ENCODE peak calls at places on chromosomes 3 and 15, in six cellular contexts. One of them, this sample, is unnamed.

GRCh38 chr3:186492594-186492993 is 51.6 kb downstream of the CRYGS start:
- DNase-seq in neuronal stem cell: no peak
- DNase-seq in mesenchymal stem cell: no peak
- DNase-seq in IMR-90: no peak
- DNase-seq in mesendoderm: no peak
- DNase-seq in H1: no peak
- DNase-seq in this sample: no peak

GRCh38 chr3:43699864-43700263 is 9.1 kb downstream of the ABHD5 start:
- DNase-seq in neuronal stem cell: no peak
- DNase-seq in mesenchymal stem cell: no peak
- DNase-seq in IMR-90: peak
- DNase-seq in mesendoderm: peak
- DNase-seq in H1: no peak
- DNase-seq in this sample: no peak

GRCh38 chr3:139935071-139935865 is at the start of gene CLSTN2:
- DNase-seq in neuronal stem cell: peak
- DNase-seq in mesenchymal stem cell: peak
- DNase-seq in IMR-90: no peak
- DNase-seq in mesendoderm: peak
- DNase-seq in H1: no peak
- DNase-seq in this sample: peak

GRCh38 chr15:76078285-76078863 is 18.6 kb downstream of the TMEM266 start:
- DNase-seq in neuronal stem cell: no peak
- DNase-seq in mesenchymal stem cell: no peak
- DNase-seq in IMR-90: no peak
- DNase-seq in mesendoderm: no peak
- DNase-seq in H1: no peak
- DNase-seq in this sample: no peak

GRCh38 chr3:99131876-99132275 is 230.4 kb upstream of the DCBLD2 start:
- DNase-seq in neuronal stem cell: no peak
- DNase-seq in mesenchymal stem cell: peak
- DNase-seq in IMR-90: no peak
- DNase-seq in mesendoderm: no peak
- DNase-seq in H1: no peak
- DNase-seq in this sample: no peak

GRCh38 chr15:65058394-65059368 is 9.1 kb downstream of the RASL12 start:
- DNase-seq in neuronal stem cell: no peak
- DNase-seq in mesenchymal stem cell: no peak
- DNase-seq in IMR-90: no peak
- DNase-seq in mesendoderm: no peak
- DNase-seq in H1: no peak
- DNase-seq in this sample: no peak

GRCh38 chr15:85607842-85608241 is 186.9 kb downstream of the KLHL25 start:
- DNase-seq in neuronal stem cell: no peak
- DNase-seq in mesenchymal stem cell: peak
- DNase-seq in IMR-90: peak
- DNase-seq in mesendoderm: no peak
- DNase-seq in H1: no peak
- DNase-seq in this sample: no peak

GRCh38 chr15:39506146-39506545 is 74.7 kb upstream of the THBS1 start:
- DNase-seq in neuronal stem cell: no peak
- DNase-seq in mesenchymal stem cell: peak
- DNase-seq in IMR-90: peak
- DNase-seq in mesendoderm: no peak
- DNase-seq in H1: no peak
- DNase-seq in this sample: no peak

GRCh38 chr3:188052229-188052965 is 101.6 kb upstream of the LPP start:
- DNase-seq in neuronal stem cell: peak
- DNase-seq in mesenchymal stem cell: no peak
- DNase-seq in IMR-90: peak
- DNase-seq in mesendoderm: peak
- DNase-seq in H1: peak
- DNase-seq in this sample: peak

GRCh38 chr3:189563841-189564563 is 67.2 kb upstream of the TP63 start:
- DNase-seq in neuronal stem cell: no peak
- DNase-seq in mesenchymal stem cell: peak
- DNase-seq in IMR-90: peak
- DNase-seq in mesendoderm: no peak
- DNase-seq in H1: no peak
- DNase-seq in this sample: no peak

GRCh38 chr3:142053835-142054234 is 95.5 kb downstream of the TFDP2 start:
- DNase-seq in neuronal stem cell: no peak
- DNase-seq in mesenchymal stem cell: no peak
- DNase-seq in IMR-90: no peak
- DNase-seq in mesendoderm: no peak
- DNase-seq in H1: no peak
- DNase-seq in this sample: no peak

GRCh38 chr3:137988152-137988551 is 21.8 kb upstream of the CLDN18 start:
- DNase-seq in neuronal stem cell: no peak
- DNase-seq in mesenchymal stem cell: no peak
- DNase-seq in IMR-90: no peak
- DNase-seq in mesendoderm: no peak
- DNase-seq in H1: no peak
- DNase-seq in this sample: no peak

GRCh38 chr3:164748626-164749025 is 329.7 kb downstream of the SI start:
- DNase-seq in neuronal stem cell: no peak
- DNase-seq in mesenchymal stem cell: peak
- DNase-seq in IMR-90: no peak
- DNase-seq in mesendoderm: no peak
- DNase-seq in H1: no peak
- DNase-seq in this sample: no peak

GRCh38 chr3:188631291-188632010 is 477.5 kb downstream of the LPP start:
- DNase-seq in neuronal stem cell: no peak
- DNase-seq in mesenchymal stem cell: peak
- DNase-seq in IMR-90: peak
- DNase-seq in mesendoderm: peak
- DNase-seq in H1: no peak
- DNase-seq in this sample: no peak

GRCh38 chr3:195109098-195109657 is 161.8 kb downstream of the XXYLT1 start:
- DNase-seq in neuronal stem cell: no peak
- DNase-seq in mesenchymal stem cell: no peak
- DNase-seq in IMR-90: no peak
- DNase-seq in mesendoderm: no peak
- DNase-seq in H1: no peak
- DNase-seq in this sample: no peak

GRCh38 chr3:150251654-150252053 is 156.4 kb upstream of the TSC22D2 start:
- DNase-seq in neuronal stem cell: no peak
- DNase-seq in mesenchymal stem cell: peak
- DNase-seq in IMR-90: peak
- DNase-seq in mesendoderm: no peak
- DNase-seq in H1: no peak
- DNase-seq in this sample: no peak

GRCh38 chr3:72567976-72568560 is 280.2 kb downstream of the SHQ1 start:
- DNase-seq in neuronal stem cell: no peak
- DNase-seq in mesenchymal stem cell: no peak
- DNase-seq in IMR-90: no peak
- DNase-seq in mesendoderm: no peak
- DNase-seq in H1: no peak
- DNase-seq in this sample: no peak

GRCh38 chr3:158110658-158111018 is 749 bp downstream of the RSRC1 start:
- DNase-seq in neuronal stem cell: no peak
- DNase-seq in mesenchymal stem cell: no peak
- DNase-seq in IMR-90: no peak
- DNase-seq in mesendoderm: no peak
- DNase-seq in H1: no peak
- DNase-seq in this sample: no peak

GRCh38 chr3:158111861-158112260 is 2.0 kb downstream of the RSRC1 start:
- DNase-seq in neuronal stem cell: no peak
- DNase-seq in mesenchymal stem cell: no peak
- DNase-seq in IMR-90: no peak
- DNase-seq in mesendoderm: no peak
- DNase-seq in H1: no peak
- DNase-seq in this sample: no peak

GRCh38 chr3:158109295-158109803 is 540 bp upstream of the RSRC1 start:
- DNase-seq in neuronal stem cell: no peak
- DNase-seq in mesenchymal stem cell: no peak
- DNase-seq in IMR-90: no peak
- DNase-seq in mesendoderm: no peak
- DNase-seq in H1: no peak
- DNase-seq in this sample: no peak

GRCh38 chr3:158108596-158108995 is 1.3 kb upstream of the RSRC1 start:
- DNase-seq in neuronal stem cell: no peak
- DNase-seq in mesenchymal stem cell: no peak
- DNase-seq in IMR-90: no peak
- DNase-seq in mesendoderm: no peak
- DNase-seq in H1: no peak
- DNase-seq in this sample: no peak

DNA sequence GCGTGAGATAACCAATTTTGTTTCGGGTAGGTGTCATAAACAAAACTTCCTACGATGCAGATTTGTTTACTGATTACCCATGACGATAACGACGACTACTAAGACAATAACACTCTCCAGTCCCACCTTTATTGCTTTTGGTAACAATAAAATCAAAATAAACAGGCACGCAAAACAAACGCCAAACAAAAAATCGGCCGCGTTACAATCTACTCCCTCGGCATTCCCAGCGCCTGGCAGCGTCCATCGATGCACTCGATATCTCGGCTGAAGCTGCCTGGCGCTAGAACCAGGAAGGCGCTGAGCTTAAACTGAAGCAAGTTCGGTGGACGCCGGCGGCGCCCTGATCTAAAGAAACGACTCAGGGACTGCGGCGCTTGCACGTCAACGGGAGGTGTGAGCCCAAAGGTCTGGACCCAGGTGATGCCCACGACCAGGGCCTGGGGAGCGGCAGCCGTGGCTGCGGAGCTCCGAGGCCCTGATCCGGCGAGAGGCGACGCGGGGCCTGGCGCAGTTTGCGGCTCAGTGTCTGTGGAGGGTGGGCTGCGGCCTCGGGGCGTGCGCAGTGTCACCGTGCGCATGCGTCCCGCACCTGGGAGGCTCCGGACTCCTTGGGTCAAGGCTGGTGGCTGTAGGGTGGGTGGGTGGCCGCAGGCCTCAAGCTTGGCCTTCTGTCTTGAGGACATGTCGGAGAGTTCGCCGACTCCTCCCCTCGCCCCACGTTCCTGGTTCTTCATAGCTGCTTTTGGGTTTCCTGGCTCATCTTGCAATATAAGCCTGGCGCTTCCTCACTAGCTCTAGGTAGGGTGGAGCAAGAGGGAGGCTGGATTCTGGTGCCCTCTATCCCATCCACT is at the start of gene RSRC1:
- DNase-seq in neuronal stem cell: no peak
- DNase-seq in mesenchymal stem cell: peak
- DNase-seq in IMR-90: peak
- DNase-seq in mesendoderm: peak
- DNase-seq in H1: no peak
- DNase-seq in this sample: peak
- H4K8ac ChIP-seq in neuronal stem cell: peak
- H4K8ac ChIP-seq in mesenchymal stem cell: peak
- H4K8ac ChIP-seq in IMR-90: peak
- H4K8ac ChIP-seq in mesendoderm: no peak
- H4K8ac ChIP-seq in H1: peak
- H4K8ac ChIP-seq in this sample: no peak

GRCh38 chr3:130918328-130918727 is 24.4 kb downstream of the ATP2C1 start:
- DNase-seq in neuronal stem cell: no peak
- DNase-seq in mesenchymal stem cell: no peak
- DNase-seq in IMR-90: no peak
- DNase-seq in mesendoderm: no peak
- DNase-seq in H1: no peak
- DNase-seq in this sample: no peak
- H2BK15ac ChIP-seq in neuronal stem cell: no peak
- H2BK15ac ChIP-seq in mesenchymal stem cell: no peak
- H2BK15ac ChIP-seq in IMR-90: no peak
- H2BK15ac ChIP-seq in mesendoderm: no peak
- H2BK15ac ChIP-seq in H1: no peak
- H2BK15ac ChIP-seq in this sample: no peak

GRCh38 chr3:140941434-140942220 is at the start of gene SLC25A36:
- DNase-seq in neuronal stem cell: peak
- DNase-seq in mesenchymal stem cell: peak
- DNase-seq in IMR-90: peak
- DNase-seq in mesendoderm: peak
- DNase-seq in H1: peak
- DNase-seq in this sample: peak

GRCh38 chr3:140941090-140941433 is 574 bp upstream of the SLC25A36 start:
- DNase-seq in neuronal stem cell: no peak
- DNase-seq in mesenchymal stem cell: no peak
- DNase-seq in IMR-90: no peak
- DNase-seq in mesendoderm: no peak
- DNase-seq in H1: no peak
- DNase-seq in this sample: no peak

GRCh38 chr3:140943781-140944547 is 2.3 kb downstream of the SLC25A36 start:
- DNase-seq in neuronal stem cell: no peak
- DNase-seq in mesenchymal stem cell: no peak
- DNase-seq in IMR-90: no peak
- DNase-seq in mesendoderm: no peak
- DNase-seq in H1: no peak
- DNase-seq in this sample: no peak

DNA sequence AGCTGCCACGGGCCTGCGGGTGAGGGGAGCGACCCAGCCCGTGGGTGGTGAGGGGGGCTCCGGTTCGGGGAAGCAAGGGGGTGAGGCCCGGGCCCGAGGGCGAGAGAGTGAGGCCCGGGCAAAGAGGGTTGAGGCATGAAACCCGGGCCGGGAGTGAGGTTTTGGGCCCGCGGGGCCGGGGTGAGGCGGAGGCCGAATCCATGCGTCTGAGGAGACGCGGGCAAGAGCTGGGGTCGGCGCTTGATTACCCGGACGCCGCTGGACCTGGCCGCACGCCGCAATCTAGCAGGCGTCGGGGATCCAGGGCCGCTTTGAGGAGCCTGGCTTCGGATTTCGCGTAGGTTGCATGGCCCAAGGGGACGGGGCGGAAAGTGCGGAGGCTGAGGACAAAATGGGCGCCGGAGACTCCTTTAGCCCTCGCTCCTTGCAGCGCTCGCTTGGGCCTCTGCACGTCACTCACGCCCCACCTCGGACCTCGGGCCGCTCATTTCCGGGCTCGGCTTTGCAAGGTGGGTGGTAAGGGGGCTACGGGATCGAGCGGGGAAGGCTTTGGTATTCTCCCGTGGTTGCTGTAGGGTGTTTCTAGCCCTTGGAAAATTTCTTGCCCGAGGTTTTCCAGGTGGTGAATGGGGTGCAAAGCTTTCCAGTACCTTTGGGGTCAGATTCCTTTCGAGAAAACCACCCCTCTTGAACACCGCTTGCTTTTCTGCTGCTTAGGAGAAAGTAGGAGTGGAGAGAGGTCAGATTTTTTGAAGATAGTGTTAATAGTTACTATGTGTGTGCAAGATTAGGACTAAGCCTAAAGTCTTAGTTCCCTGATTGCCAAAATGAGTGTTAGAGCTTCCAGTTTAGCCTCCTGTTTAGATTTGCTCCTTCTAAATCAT is 827 bp downstream of the SLC25A36 start:
- DNase-seq in neuronal stem cell: peak
- DNase-seq in mesenchymal stem cell: peak
- DNase-seq in IMR-90: peak
- DNase-seq in mesendoderm: peak
- DNase-seq in H1: no peak
- DNase-seq in this sample: peak
- H2BK120ac ChIP-seq in neuronal stem cell: peak
- H2BK120ac ChIP-seq in mesenchymal stem cell: peak
- H2BK120ac ChIP-seq in IMR-90: peak
- H2BK120ac ChIP-seq in mesendoderm: no peak
- H2BK120ac ChIP-seq in H1: no peak
- H2BK120ac ChIP-seq in this sample: no peak

DNA sequence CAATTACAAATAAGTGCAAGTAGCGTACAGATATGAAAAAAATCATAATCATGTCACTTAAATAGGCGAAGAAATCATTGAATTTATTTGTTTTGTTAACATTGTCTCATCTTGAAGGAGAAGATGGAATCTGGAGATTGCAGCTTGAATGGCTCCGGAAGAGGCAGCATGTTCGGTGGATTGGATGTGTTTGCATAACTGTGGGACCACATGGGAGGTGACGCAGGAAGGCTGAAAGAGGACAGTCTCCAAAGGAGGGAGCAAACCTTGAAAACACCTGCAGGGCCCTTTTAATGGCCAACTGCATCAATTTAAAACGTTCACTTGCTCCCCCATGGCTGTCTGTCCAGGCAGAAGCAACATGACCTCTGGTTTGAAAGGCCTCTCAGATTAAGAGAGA is 61.3 kb downstream of the CHL1 start:
- DNase-seq in neuronal stem cell: no peak
- DNase-seq in mesenchymal stem cell: no peak
- DNase-seq in IMR-90: no peak
- DNase-seq in mesendoderm: no peak
- DNase-seq in H1: no peak
- DNase-seq in this sample: peak
- H4K8ac ChIP-seq in neuronal stem cell: no peak
- H4K8ac ChIP-seq in mesenchymal stem cell: no peak
- H4K8ac ChIP-seq in IMR-90: no peak
- H4K8ac ChIP-seq in mesendoderm: no peak
- H4K8ac ChIP-seq in H1: no peak
- H4K8ac ChIP-seq in this sample: no peak